ENCODE peak calls at places on chromosomes 13 and 19, in seven cellular contexts. O, N, H, J, D, A and U are unnamed samples.

GRCh38 chr19:54024660-54025059 is 33.2 kb downstream of the CACNG6 start:
- DNase-seq in O (no peak), N (no peak), H (no peak), J (no peak), D (no peak), A (peak; percentile 90), U (no peak)

GRCh38 chr13:44031555-44031954 is 151.9 kb downstream of the LACC1 start:
- DNase-seq in O (no peak), N (peak; percentile 52), H (no peak), J (no peak), D (no peak), A (no peak), U (no peak)

GRCh38 chr19:2055871-2056809 is 5.1 kb upstream of the MKNK2 start:
- DNase-seq in O (peak; percentile 59), N (peak; percentile 78), H (peak; percentile 74), J (peak; percentile 35), D (peak; percentile 93), A (peak; percentile 62), U (peak; percentile 56)

GRCh38 chr19:47272448-47273312 is 2.0 kb upstream of the INAFM1 start:
- DNase-seq in O (no peak), N (peak; percentile 60), H (peak; percentile 35), J (no peak), D (peak; percentile 99), A (peak; percentile 7), U (no peak)

GRCh38 chr13:112450567-112451240 is 74.5 kb downstream of the SPACA7 start:
- DNase-seq in O (no peak), N (no peak), H (no peak), J (no peak), D (peak; percentile 85), A (no peak), U (no peak)

GRCh38 chr19:12668937-12669271 is 2.3 kb downstream of the WDR83 start:
- DNase-seq in O (peak; percentile 78), N (peak; percentile 43), H (peak; percentile 67), J (peak; percentile 60), D (peak; percentile 95), A (peak; percentile 50), U (no peak)

GRCh38 chr19:2230807-2231533 is 5.2 kb downstream of the PLEKHJ1 start:
- DNase-seq in O (no peak), N (no peak), H (no peak), J (no peak), D (peak; percentile 91), A (no peak), U (no peak)

GRCh38 chr19:16330811-16331690 is 6.4 kb downstream of the KLF2 start:
- DNase-seq in O (no peak), N (no peak), H (no peak), J (peak; percentile 28), D (peak; percentile 76), A (no peak), U (no peak)

GRCh38 chr19:29837448-29837961 is 25.7 kb downstream of the CCNE1 start:
- DNase-seq in O (no peak), N (no peak), H (no peak), J (no peak), D (peak; percentile 69), A (no peak), U (no peak)

GRCh38 chr13:27551563-27551962 is 68.8 kb downstream of the LNX2 start:
- DNase-seq in O (peak; percentile 17), N (peak; percentile 22), H (no peak), J (no peak), D (no peak), A (no peak), U (no peak)

GRCh38 chr13:24216176-24216575 is 55.7 kb downstream of the SPATA13 start:
- DNase-seq in O (no peak), N (no peak), H (peak; percentile 32), J (no peak), D (no peak), A (no peak), U (no peak)

GRCh38 chr19:40165362-40165937 is 25.8 kb upstream of the MAP3K10 start:
- DNase-seq in O (peak; percentile 32), N (peak; percentile 76), H (peak; percentile 10), J (peak; percentile 40), D (peak; percentile 93), A (peak; percentile 15), U (peak; percentile 47)

GRCh38 chr13:31200636-31200970 is 828 bp downstream of the B3GLCT start:
- DNase-seq in O (peak; percentile 75), N (peak; percentile 53), H (peak; percentile 41), J (no peak), D (peak; percentile 92), A (peak; percentile 31), U (peak; percentile 55)

GRCh38 chr13:44109986-44110640 is 230.4 kb downstream of the LACC1 start:
- DNase-seq in O (no peak), N (no peak), H (no peak), J (no peak), D (no peak), A (peak; percentile 56), U (no peak)

GRCh38 chr13:71866173-71867091 is 572 bp downstream of the DACH1 start:
- DNase-seq in O (peak; percentile 44), N (peak; percentile 29), H (peak; percentile 17), J (peak; percentile 47), D (peak; percentile 67), A (no peak), U (peak; percentile 51)

GRCh38 chr13:46951516-46951915 is 54.7 kb upstream of the HTR2A start:
- DNase-seq in O (no peak), N (no peak), H (peak; percentile 9), J (peak; percentile 18), D (no peak), A (peak; percentile 94), U (no peak)

GRCh38 chr13:51728972-51729371 is 75.0 kb downstream of the DHRS12 start:
- DNase-seq in O (no peak), N (no peak), H (peak; percentile 87), J (no peak), D (no peak), A (peak; percentile 2), U (no peak)

GRCh38 chr19:18435185-18435841 is 2.6 kb downstream of the ISYNA1 start:
- DNase-seq in O (no peak), N (no peak), H (no peak), J (no peak), D (peak; percentile 91), A (no peak), U (no peak)

GRCh38 chr19:18435848-18436631 is 1.9 kb downstream of the ISYNA1 start:
- DNase-seq in O (no peak), N (no peak), H (no peak), J (no peak), D (peak; percentile 88), A (no peak), U (no peak)

GRCh38 chr19:18433735-18434398 is 4.1 kb downstream of the ISYNA1 start:
- DNase-seq in O (no peak), N (peak; percentile 74), H (no peak), J (no peak), D (peak; percentile 81), A (no peak), U (no peak)

GRCh38 chr19:18433039-18433691 is 4.8 kb downstream of the ISYNA1 start:
- DNase-seq in O (no peak), N (peak; percentile 56), H (no peak), J (no peak), D (peak; percentile 88), A (no peak), U (no peak)

DNA sequence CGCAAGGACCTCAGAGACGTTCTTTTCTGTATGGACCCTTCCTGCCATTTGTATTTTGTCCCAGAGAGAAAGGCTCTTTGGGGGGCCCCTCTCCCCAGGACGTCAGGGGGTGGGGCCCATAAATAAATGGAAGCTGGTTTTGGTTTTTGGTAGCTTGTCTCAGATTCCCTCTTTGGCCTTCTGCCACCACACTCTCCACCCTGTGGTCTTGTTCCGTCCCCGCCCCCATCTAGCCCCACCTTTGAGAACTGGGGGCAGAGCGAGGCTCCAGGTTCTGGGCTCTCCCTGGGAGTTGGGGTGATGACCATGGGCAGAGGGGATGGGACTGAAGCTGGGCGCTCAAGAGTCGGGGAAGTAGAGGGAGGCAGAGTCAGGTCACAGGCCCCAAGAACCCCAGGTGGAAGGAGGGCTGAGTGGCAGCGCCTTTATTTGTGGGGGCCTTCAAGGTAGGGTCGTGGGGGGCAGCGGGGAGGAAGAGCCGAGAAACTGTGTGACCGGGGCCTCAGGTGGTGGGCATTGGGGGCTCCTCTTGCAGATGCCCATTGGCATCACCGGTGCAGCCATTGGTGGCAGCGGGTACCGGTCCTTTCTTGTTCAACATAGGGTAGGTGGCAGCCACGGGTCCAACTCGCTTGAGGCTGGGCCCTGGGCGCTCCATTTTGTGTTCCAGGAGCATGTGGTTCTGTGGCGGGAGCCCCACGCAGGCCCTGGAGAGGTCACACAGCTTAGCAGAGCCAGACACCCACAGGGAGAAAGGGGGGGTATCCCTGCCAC is 3.3 kb downstream of the ISYNA1 start:
- DNase-seq in O (no peak), N (no peak), H (no peak), J (no peak), D (peak; percentile 88), A (no peak), U (no peak)
- H3K79me2 ChIP-seq in O (peaks cover 27% of the 10 kb centered on the region), N (no peaks in the 10 kb centered on the region), H (peaks cover 3% of the 10 kb centered on the region), J (peaks cover 8% of the 10 kb centered on the region), D (peaks cover 4% of the 10 kb centered on the region), A (no peaks in the 10 kb centered on the region), U (peaks cover 2% of the 10 kb centered on the region)

GRCh38 chr13:40453666-40454030 is 212.8 kb downstream of the FOXO1 start:
- DNase-seq in O (no peak), N (peak; percentile 49), H (no peak), J (peak; percentile 62), D (no peak), A (peak; percentile 79), U (no peak)
- H3K27me3 ChIP-seq in O (no peaks in the 10 kb centered on the region), N (no peaks in the 10 kb centered on the region), H (no peaks in the 10 kb centered on the region), J (no peaks in the 10 kb centered on the region), D (peaks cover 8% of the 10 kb centered on the region), A (no peaks in the 10 kb centered on the region), U (no peaks in the 10 kb centered on the region)

GRCh38 chr13:111225184-111225583 is 95.3 kb upstream of the TEX29 start:
- DNase-seq in O (no peak), N (no peak), H (no peak), J (no peak), D (no peak), A (no peak), U (no peak)
- H3K79me2 ChIP-seq in O (peaks cover 72% of the 10 kb centered on the region), N (peaks cover 13% of the 10 kb centered on the region), H (peaks cover 18% of the 10 kb centered on the region), J (peaks cover 9% of the 10 kb centered on the region), D (peaks cover 66% of the 10 kb centered on the region), A (peaks cover 7% of the 10 kb centered on the region), U (peaks cover 83% of the 10 kb centered on the region)

GRCh38 chr13:36160297-36160696 is 29.1 kb upstream of the DCLK1 start:
- DNase-seq in O (no peak), N (no peak), H (no peak), J (no peak), D (no peak), A (no peak), U (no peak)

GRCh38 chr13:36163303-36163702 is 32.1 kb upstream of the DCLK1 start:
- DNase-seq in O (no peak), N (peak; percentile 17), H (peak; percentile 34), J (no peak), D (no peak), A (no peak), U (no peak)

GRCh38 chr13:36154567-36155231 is 23.5 kb upstream of the DCLK1 start:
- DNase-seq in O (peak; percentile 26), N (peak; percentile 30), H (peak; percentile 25), J (no peak), D (peak; percentile 68), A (no peak), U (no peak)

GRCh38 chr13:36157475-36157874 is 26.3 kb upstream of the DCLK1 start:
- DNase-seq in O (no peak), N (no peak), H (no peak), J (no peak), D (no peak), A (no peak), U (no peak)

DNA sequence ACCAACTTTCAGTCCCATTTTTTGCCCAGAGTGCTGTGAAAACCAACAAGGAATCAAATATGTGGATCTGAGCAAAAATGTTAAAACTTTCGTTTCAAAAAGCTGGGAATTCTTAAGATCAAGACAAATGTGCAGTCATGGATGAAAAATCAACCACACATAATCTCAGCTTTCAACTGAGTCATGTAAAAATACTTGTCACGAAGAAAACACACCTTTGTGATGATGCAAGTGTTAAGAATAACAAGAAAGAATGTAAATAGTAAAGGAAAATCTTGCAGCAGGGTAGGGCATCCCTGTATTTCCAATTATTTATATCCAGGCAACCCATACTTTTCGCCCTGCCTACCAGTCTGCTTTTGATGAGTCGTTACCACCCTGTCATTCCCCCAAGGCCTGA is 27.4 kb upstream of the DCLK1 start:
- DNase-seq in O (no peak), N (no peak), H (peak; percentile 78), J (peak; percentile 3), D (no peak), A (peak; percentile 29), U (no peak)
- H3K27me3 ChIP-seq in O (peaks cover 16% of the 10 kb centered on the region), N (no peaks in the 10 kb centered on the region), H (no peaks in the 10 kb centered on the region), J (no peaks in the 10 kb centered on the region), D (no peaks in the 10 kb centered on the region), A (peaks cover 3% of the 10 kb centered on the region), U (peaks cover 2% of the 10 kb centered on the region)